ENCODE peak calls at places on chromosome 7, in nine cellular contexts. A is H1, N is prostate gland, C is heart left ventricle, R is endodermal cell, S is uterus, V is A673, E is Peyer's patch, P is right lobe of liver. L is an unnamed sample. For H3K4me1, the result is how much of the 10 kb centered on the place peaks cover.

GRCh38 chr7:133369130-133369529 is 116.3 kb downstream of the EXOC4 start:
- DNase-seq in A (no peak), P (no peak), C (no peak), V (no peak), E (no peak), N (no peak), S (no peak), R (no peak), L (no peak)

GRCh38 chr7:70069977-70070376 is 471.7 kb downstream of the AUTS2 start:
- DNase-seq in N (no peak), V (no peak), E (no peak), A (no peak), S (no peak), C (no peak), R (no peak), P (no peak), L (no peak)

GRCh38 chr7:79334841-79335240 is 118.6 kb downstream of the MAGI2 start:
- DNase-seq in V (no peak), A (no peak), R (no peak), P (no peak), E (no peak), S (no peak), N (no peak), C (no peak), L (no peak)

GRCh38 chr7:155369-156000 is 36.9 kb upstream of the FAM20C start:
- DNase-seq in E (no peak), N (no peak), S (no peak), V (no peak), C (no peak), R (no peak), P (no peak), A (no peak), L (no peak)

GRCh38 chr7:43491984-43492383 is 90.9 kb upstream of the STK17A start:
- DNase-seq in N (no peak), C (no peak), R (no peak), V (no peak), E (no peak), P (no peak), S (no peak), A (no peak), L (no peak)

GRCh38 chr7:158816271-158816670 is 13.0 kb downstream of the ESYT2 start:
- DNase-seq in C (peak), E (no peak), R (peak), N (no peak), P (no peak), S (no peak), V (no peak), A (peak), L (no peak)

GRCh38 chr7:133436014-133436428 is 183.1 kb downstream of the EXOC4 start:
- DNase-seq in A (no peak), N (no peak), S (no peak), V (no peak), C (no peak), P (no peak), E (no peak), R (no peak), L (no peak)

GRCh38 chr7:114150704-114151103 is 231.9 kb upstream of the PPP1R3A start:
- DNase-seq in E (no peak), P (no peak), S (no peak), A (no peak), R (no peak), C (no peak), N (no peak), V (no peak), L (no peak)

GRCh38 chr7:102125127-102125561 is 161.5 kb upstream of the SH2B2 start:
- DNase-seq in V (no peak), C (peak), N (no peak), A (peak), R (peak), E (peak), P (no peak), S (peak), L (no peak)

GRCh38 chr7:7272294-7272693 is 90.0 kb downstream of the C1GALT1 start:
- DNase-seq in S (no peak), N (no peak), E (no peak), A (no peak), R (no peak), V (no peak), P (no peak), C (no peak), L (no peak)

GRCh38 chr7:26090927-26091519 is 61.0 kb upstream of the NFE2L3 start:
- DNase-seq in P (no peak), V (peak), E (no peak), N (peak), R (no peak), A (no peak), C (no peak), S (no peak), L (peak)

GRCh38 chr7:51020944-51021343 is 238.2 kb upstream of the GRB10 start:
- DNase-seq in R (no peak), E (no peak), S (no peak), V (no peak), A (peak), C (no peak), N (no peak), P (no peak), L (no peak)

GRCh38 chr7:22419488-22419887 is 62.5 kb upstream of the RAPGEF5 start:
- DNase-seq in C (no peak), E (no peak), V (no peak), N (no peak), S (no peak), A (no peak), R (no peak), P (no peak), L (no peak)

GRCh38 chr7:140478361-140479061 is 794 bp downstream of the MKRN1 start:
- DNase-seq in C (peak), S (peak), N (peak), V (peak), A (peak), R (peak), E (peak), P (peak), L (peak)

GRCh38 chr7:105024734-105025133 is 10.7 kb downstream of the KMT2E start:
- DNase-seq in R (no peak), P (no peak), E (no peak), C (no peak), N (no peak), V (no peak), A (no peak), S (no peak), L (no peak)

GRCh38 chr7:145698526-145699262 is 417.9 kb upstream of the CNTNAP2 start:
- DNase-seq in C (no peak), R (no peak), V (no peak), P (no peak), E (no peak), N (no peak), S (no peak), A (no peak), L (no peak)

GRCh38 chr7:4841836-4842235 is 20.0 kb downstream of the PAPOLB start:
- DNase-seq in S (no peak), A (no peak), C (no peak), E (no peak), R (no peak), N (no peak), P (no peak), V (no peak), L (no peak)

GRCh38 chr7:78191475-78192079 is 393.0 kb downstream of the PHTF2 start:
- DNase-seq in A (no peak), V (no peak), P (no peak), N (no peak), C (no peak), R (no peak), E (no peak), S (no peak), L (no peak)

GRCh38 chr7:96977445-96977844 is 27.9 kb upstream of the DLX6 start:
- DNase-seq in P (no peak), S (no peak), C (no peak), V (no peak), E (no peak), R (no peak), N (no peak), A (no peak), L (no peak)

GRCh38 chr7:149720372-149721083 is 52.9 kb downstream of the ZNF467 start:
- DNase-seq in C (peak), E (no peak), S (no peak), V (no peak), P (peak), A (no peak), R (peak), N (peak), L (no peak)

GRCh38 chr7:149718730-149719049 is 54.7 kb downstream of the ZNF467 start:
- DNase-seq in V (no peak), P (no peak), C (no peak), R (peak), N (no peak), E (no peak), S (no peak), A (peak), L (no peak)

GRCh38 chr7:149719050-149719899 is 54.1 kb downstream of the ZNF467 start:
- DNase-seq in E (no peak), S (no peak), V (no peak), P (no peak), A (no peak), R (no peak), C (no peak), N (no peak), L (no peak)

GRCh38 chr7:149721084-149721601 is 52.2 kb downstream of the ZNF467 start:
- DNase-seq in V (no peak), R (peak), S (no peak), E (peak), A (no peak), P (no peak), C (no peak), N (no peak), L (no peak)

DNA sequence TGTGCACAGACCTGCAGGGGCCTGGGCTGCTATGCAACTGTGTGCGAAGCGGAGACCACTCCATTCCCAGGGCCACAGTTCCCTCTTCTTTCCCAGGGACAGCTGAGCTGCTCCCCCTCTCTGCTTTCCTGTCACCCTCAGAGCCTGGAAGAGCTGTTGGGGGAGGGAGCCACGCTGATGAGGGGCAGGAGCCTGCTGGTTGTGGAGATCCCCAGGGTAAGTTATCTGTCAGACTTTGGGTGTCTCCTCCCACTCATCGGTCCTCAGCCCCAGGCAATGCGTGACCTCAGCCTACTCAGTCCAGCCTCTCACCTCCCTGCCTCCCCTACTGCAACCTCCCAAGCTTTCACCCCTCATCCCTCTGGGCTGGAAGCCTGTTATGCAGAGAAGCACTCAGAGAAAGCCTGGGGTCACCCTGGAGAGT is 53.5 kb downstream of the ZNF467 start:
- DNase-seq in V (no peak), E (no peak), R (peak), S (no peak), P (no peak), N (no peak), A (no peak), C (no peak), L (no peak)
- H3K4me1 ChIP-seq in V (under half), E (under half), R (under half), S (under half), P (under half), N (under half), A (under half), C (under half), L (under half)

DNA sequence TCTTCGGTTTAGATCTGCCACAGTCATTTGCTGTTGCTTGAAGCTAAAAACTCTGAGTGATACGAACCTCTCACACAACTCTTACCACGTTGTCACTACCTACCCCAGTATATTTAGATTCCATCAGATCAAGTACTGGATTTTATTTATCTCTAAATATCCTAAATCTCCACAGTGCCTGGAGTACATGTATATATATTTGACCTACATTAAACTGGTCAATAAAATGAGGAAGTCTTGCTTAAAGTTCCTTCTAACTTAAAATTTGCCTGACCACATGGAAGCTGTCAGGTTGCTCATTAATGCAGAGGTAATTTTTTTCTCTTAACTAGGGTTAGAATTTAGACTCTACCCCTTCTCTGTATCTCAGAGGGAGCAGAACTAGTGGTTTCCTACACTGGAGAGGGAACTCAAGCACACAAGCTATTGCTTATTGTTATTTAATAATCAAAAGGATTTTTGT is 3.1 kb upstream of the MACC1 start:
- DNase-seq in N (no peak), R (no peak), V (no peak), E (no peak), A (no peak), P (no peak), C (no peak), S (no peak), L (no peak)
- H3K4me3 ChIP-seq in N (no peak), R (no peak), V (no peak), E (no peak), A (no peak), P (no peak), C (no peak), S (no peak), L (no peak)

DNA sequence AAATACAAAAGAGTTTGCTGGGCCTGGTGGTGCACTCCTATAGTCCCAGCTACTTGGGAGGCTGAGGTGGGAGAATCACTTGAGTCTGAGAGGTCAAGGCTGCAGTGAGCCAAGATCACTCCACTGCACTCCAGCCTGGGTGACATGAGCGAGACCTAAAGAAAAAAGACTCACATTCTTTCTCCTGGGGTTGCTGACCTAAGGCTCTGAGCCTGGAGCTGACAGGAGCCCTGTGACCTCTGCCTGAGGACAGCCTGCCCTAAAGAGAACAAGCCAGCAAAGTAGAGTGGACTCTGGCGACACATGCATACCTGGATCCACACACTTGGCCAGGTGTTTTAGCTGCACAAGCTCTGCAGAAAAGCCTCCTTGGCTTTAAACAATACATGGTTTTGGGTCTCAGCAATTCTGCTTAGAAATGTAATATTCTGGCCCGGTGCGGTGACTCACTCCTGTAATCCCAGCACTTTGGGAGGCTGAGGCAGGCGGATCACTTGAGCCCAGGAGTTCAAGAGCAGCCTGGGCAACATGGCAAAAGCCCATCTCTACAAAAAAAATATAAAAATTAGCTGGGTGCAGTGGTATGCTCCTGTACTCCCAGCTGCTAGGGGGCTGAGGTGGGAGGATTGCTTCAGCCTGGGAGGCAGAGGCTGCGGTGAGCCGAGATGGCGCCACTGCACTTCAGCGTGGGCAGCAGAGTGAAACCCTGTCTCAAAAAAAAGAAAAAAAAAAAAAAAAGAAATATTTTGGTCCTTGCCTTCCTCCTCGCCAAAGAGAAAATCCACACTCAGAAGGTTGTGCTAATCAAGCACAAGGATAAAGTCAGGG is 58.3 kb downstream of the TMEM209 start:
- DNase-seq in C (no peak), R (no peak), A (peak), S (no peak), P (no peak), E (no peak), N (no peak), V (no peak), L (no peak)
- H3K4me1 ChIP-seq in C (under half), R (under half), A (under half), S (under half), P (under half), E (under half), N (under half), V (under half), L (under half)

GRCh38 chr7:55374213-55374612 is 9.1 kb downstream of the LANCL2 start:
- DNase-seq in E (no peak), S (no peak), R (no peak), A (no peak), P (no peak), C (no peak), N (no peak), V (no peak), L (no peak)
- H3K4me3 ChIP-seq in E (no peak), S (no peak), R (no peak), A (no peak), P (no peak), C (no peak), N (no peak), V (no peak), L (no peak)

GRCh38 chr7:15457959-15458955 is 103.6 kb downstream of the AGMO start:
- DNase-seq in V (no peak), C (no peak), P (no peak), S (no peak), R (no peak), A (no peak), N (no peak), E (no peak), L (no peak)

GRCh38 chr7:15462721-15463389 is 99.0 kb downstream of the AGMO start:
- DNase-seq in A (no peak), C (no peak), V (no peak), R (no peak), N (no peak), P (no peak), S (no peak), E (no peak), L (no peak)

GRCh38 chr7:15461576-15461975 is 100.2 kb downstream of the AGMO start:
- DNase-seq in R (no peak), S (no peak), A (no peak), E (no peak), P (no peak), C (no peak), N (no peak), V (peak), L (no peak)

GRCh38 chr7:15463801-15464761 is 97.7 kb downstream of the AGMO start:
- DNase-seq in A (no peak), E (no peak), C (peak), S (no peak), N (no peak), P (no peak), V (no peak), R (no peak), L (no peak)

DNA sequence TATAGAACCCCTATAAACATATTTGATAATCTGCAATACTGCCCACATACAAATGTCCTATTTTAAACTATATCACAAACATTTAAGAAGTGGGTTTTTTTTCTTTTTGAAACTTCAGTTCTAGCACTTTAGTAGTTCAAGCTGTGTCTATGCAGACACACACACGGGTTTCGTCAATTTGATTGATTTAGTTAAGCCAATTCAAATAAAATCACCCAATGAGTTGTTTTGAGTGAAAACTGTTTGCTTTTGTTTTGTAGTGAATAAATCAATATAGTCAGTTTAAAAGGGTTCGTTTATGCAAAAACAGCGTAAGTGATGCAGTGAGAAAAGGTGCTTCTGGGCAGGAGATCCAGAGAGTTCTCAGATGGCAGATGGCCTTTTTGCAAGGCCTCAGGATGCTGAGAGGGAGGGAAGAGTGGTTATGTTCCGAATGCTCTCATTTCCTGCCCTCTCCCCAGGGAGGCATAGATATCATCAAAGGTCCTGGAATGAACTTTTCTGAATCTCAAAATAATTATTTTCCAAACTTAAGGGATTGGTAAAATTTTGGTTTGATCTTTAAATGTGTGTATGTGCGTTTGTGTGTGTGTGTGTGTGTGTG is 102.7 kb downstream of the AGMO start:
- DNase-seq in S (no peak), R (no peak), P (no peak), E (no peak), V (peak), C (peak), N (no peak), A (no peak), L (no peak)
- H3K4me1 ChIP-seq in S (under half), R (under half), P (under half), E (under half), V (under half), C (under half), N (under half), A (under half), L (under half)

DNA sequence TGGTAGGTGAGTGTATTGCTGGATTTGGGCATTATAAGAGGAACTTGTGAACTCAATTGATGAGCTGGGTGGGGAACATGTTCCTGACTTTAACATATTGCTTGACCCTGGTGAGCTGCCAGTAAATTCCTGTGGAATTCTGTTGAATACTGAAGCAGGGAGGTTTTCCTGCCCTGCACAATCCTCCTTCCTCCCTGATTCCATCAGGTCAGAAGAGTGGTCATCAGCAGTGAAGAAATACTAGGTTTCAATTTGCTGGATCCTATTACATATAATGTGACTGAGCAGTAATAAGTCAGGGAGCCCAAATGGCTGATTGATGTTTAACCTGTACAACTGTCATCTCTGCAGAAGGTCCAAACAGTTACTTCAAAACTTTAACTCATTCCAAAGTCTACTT is 581.2 kb downstream of the SUGCT start:
- DNase-seq in A (no peak), E (no peak), R (no peak), S (no peak), P (no peak), N (no peak), V (no peak), C (no peak), L (no peak)
- H3K4me3 ChIP-seq in A (no peak), E (no peak), R (no peak), S (no peak), P (no peak), N (no peak), V (no peak), C (no peak), L (no peak)

GRCh38 chr7:137989127-137989526 is 12.8 kb downstream of the CREB3L2 start:
- DNase-seq in S (no peak), E (no peak), N (no peak), P (no peak), R (no peak), A (no peak), C (peak), V (no peak), L (no peak)
- H3K4me1 ChIP-seq in S (under half), E (under half), N (under half), P (under half), R (under half), A (under half), C (half or more), V (under half), L (under half)